ENCODE peak calls at places on chromosomes 13 and 19, in ten cellular contexts. O, C, G, D, J, M, X, U, A and N are unnamed samples.

GRCh38 chr13:42361701-42362100 is 89.7 kb downstream of the AKAP11 start:
- DNase-seq in O (no peak), C (no peak), G (no peak), D (no peak), J (no peak), M (no peak), X (no peak), U (no peak), A (no peak), N (no peak)

GRCh38 chr13:87384099-87384498 is 287.1 kb upstream of the SLITRK5 start:
- DNase-seq in O (no peak), C (no peak), G (no peak), D (no peak), J (no peak), M (no peak), X (no peak), U (no peak), A (no peak), N (no peak)

GRCh38 chr13:114319441-114319871 is 5.2 kb downstream of the CHAMP1 start:
- DNase-seq in O (no peak), C (no peak), G (no peak), D (no peak), J (no peak), M (peak), X (peak), U (no peak), A (no peak), N (no peak)

GRCh38 chr19:2283835-2284507 is 2.0 kb upstream of the PEAK3 start:
- DNase-seq in O (no peak), C (no peak), G (no peak), D (no peak), J (no peak), M (no peak), X (no peak), U (no peak), A (no peak), N (no peak)

GRCh38 chr13:51769455-51770127 is 34.4 kb downstream of the DHRS12 start:
- DNase-seq in O (no peak), C (no peak), G (peak), D (no peak), J (no peak), M (no peak), X (no peak), U (no peak), A (peak), N (no peak)

GRCh38 chr19:33394006-33394722 is 20.7 kb downstream of the CEBPG start:
- DNase-seq in O (no peak), C (no peak), G (peak), D (no peak), J (no peak), M (peak), X (no peak), U (no peak), A (no peak), N (peak)

GRCh38 chr13:110197041-110197440 is 109.9 kb downstream of the COL4A1 start:
- DNase-seq in O (no peak), C (no peak), G (no peak), D (no peak), J (no peak), M (no peak), X (no peak), U (no peak), A (no peak), N (no peak)

GRCh38 chr19:15788594-15789270 is 1.3 kb downstream of the OR10H5 start:
- DNase-seq in O (no peak), C (no peak), G (no peak), D (no peak), J (no peak), M (no peak), X (no peak), U (no peak), A (no peak), N (no peak)